ENCODE peak calls at places on chromosomes 4 and X, in six cellular contexts. O is cardiac muscle cell, S is NT2/D1, P is neural progenitor cell, F is MM.1S, M is DND-41. H is an unnamed sample. For H3K4me1, the result is how much of the 10 kb centered on the place peaks cover.

GRCh38 chrX:131394384-131394783 is 105.3 kb upstream of the IGSF1 start:
- DNase-seq in S (no peak), F (no peak), O (no peak), M (no peak), P (no peak), H (no peak)

GRCh38 chrX:71163010-71163409 is 18.4 kb downstream of the NLGN3 start:
- DNase-seq in P (peak), O (no peak), M (no peak), F (no peak), S (no peak), H (no peak)

GRCh38 chr4:41880840-41881831 is 54.1 kb upstream of the TMEM33 start:
- DNase-seq in F (no peak), S (no peak), O (no peak), M (no peak), P (peak), H (no peak)

GRCh38 chr4:159137176-159137575 is 34.3 kb downstream of the RAPGEF2 start:
- DNase-seq in S (no peak), P (peak), O (no peak), M (no peak), F (no peak), H (peak)

GRCh38 chr4:173025131-173025530 is 143.5 kb upstream of the GALNT7 start:
- DNase-seq in P (peak), F (peak), O (peak), S (peak), M (peak), H (peak)

GRCh38 chrX:103356023-103356798 is at the start of gene TCEAL9:
- DNase-seq in F (no peak), M (peak), P (peak), S (no peak), O (peak), H (peak)

GRCh38 chr4:188624370-188624769 is 485.1 kb downstream of the TRIML1 start:
- DNase-seq in M (no peak), S (no peak), P (no peak), F (no peak), O (no peak), H (no peak)

GRCh38 chr4:130639871-130640270 is 1543.9 kb downstream of the C4orf33 start:
- DNase-seq in P (no peak), O (no peak), S (no peak), F (no peak), M (no peak), H (no peak)

GRCh38 chr4:91963489-91963888 is 340.3 kb upstream of the GRID2 start:
- DNase-seq in M (no peak), P (no peak), O (peak), F (no peak), S (no peak), H (no peak)

GRCh38 chr4:67020079-67020807 is 525.1 kb downstream of the CENPC start:
- DNase-seq in O (peak), F (no peak), P (no peak), S (no peak), M (no peak), H (no peak)

GRCh38 chr4:186839122-186840037 is 115.7 kb upstream of the FAT1 start:
- DNase-seq in M (no peak), O (peak), P (no peak), F (peak), S (no peak), H (no peak)

GRCh38 chrX:152149648-152150047 is 11.3 kb upstream of the MAGEA10 start:
- DNase-seq in O (no peak), M (no peak), S (no peak), P (no peak), F (no peak), H (no peak)

GRCh38 chr4:46931981-46932380 is 22.9 kb upstream of the COX7B2 start:
- DNase-seq in O (peak), F (peak), M (peak), P (peak), S (peak), H (peak)

GRCh38 chr4:127667772-127668171 is 35.0 kb downstream of the INTU start:
- DNase-seq in O (no peak), P (no peak), S (no peak), M (no peak), F (no peak), H (no peak)

GRCh38 chr4:127669691-127670090 is 36.9 kb downstream of the INTU start:
- DNase-seq in M (no peak), S (no peak), P (no peak), O (no peak), F (no peak), H (no peak)

GRCh38 chr4:127672111-127672510 is 39.4 kb downstream of the INTU start:
- DNase-seq in M (no peak), S (no peak), F (no peak), P (no peak), O (no peak), H (no peak)

GRCh38 chr4:127668770-127669169 is 36.0 kb downstream of the INTU start:
- DNase-seq in S (no peak), P (no peak), O (no peak), M (no peak), F (no peak), H (no peak)
- H3K4me1 ChIP-seq in S (under half), P (under half), O (under half), M (under half), F (under half), H (under half)

GRCh38 chrX:85993539-85994197 is 53.7 kb downstream of the CHM start:
- DNase-seq in M (no peak), F (no peak), P (no peak), O (peak), S (no peak), H (no peak)

GRCh38 chrX:85995641-85996040 is 51.7 kb downstream of the CHM start:
- DNase-seq in M (no peak), O (no peak), P (no peak), S (no peak), F (no peak), H (no peak)

GRCh38 chrX:85992811-85993229 is 54.5 kb downstream of the CHM start:
- DNase-seq in P (no peak), O (peak), M (no peak), F (no peak), S (no peak), H (no peak)

GRCh38 chrX:85994787-85995186 is 52.6 kb downstream of the CHM start:
- DNase-seq in O (peak), F (no peak), S (no peak), M (no peak), P (no peak), H (no peak)

DNA sequence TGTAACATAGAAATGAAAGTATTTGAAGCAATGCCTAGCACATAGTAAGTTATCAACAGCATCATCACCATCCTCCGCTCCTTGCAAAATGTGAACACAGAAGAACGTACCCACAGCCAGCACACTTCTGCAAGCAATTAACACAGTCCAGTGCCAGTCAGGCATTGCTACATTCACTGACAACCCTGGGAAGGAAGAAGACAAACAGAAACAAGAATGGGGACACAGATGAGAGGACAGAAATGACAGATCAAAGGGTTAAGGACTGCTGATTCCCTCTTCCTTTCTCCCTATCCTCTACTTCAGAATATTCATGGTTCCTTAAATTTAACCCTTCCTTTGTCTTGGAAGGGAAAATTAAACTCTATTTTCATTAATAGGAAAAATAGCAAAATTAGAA is 53.1 kb downstream of the CHM start:
- DNase-seq in F (no peak), M (no peak), S (no peak), O (no peak), P (no peak), H (no peak)
- H3K4me1 ChIP-seq in F (under half), M (under half), S (under half), O (under half), P (under half), H (under half)

GRCh38 chr4:40210776-40211175 is 13.9 kb downstream of the RHOH start:
- DNase-seq in F (no peak), P (no peak), S (no peak), O (no peak), M (no peak), H (no peak)
- H3K4me1 ChIP-seq in F (under half), P (under half), S (under half), O (under half), M (half or more), H (under half)

DNA sequence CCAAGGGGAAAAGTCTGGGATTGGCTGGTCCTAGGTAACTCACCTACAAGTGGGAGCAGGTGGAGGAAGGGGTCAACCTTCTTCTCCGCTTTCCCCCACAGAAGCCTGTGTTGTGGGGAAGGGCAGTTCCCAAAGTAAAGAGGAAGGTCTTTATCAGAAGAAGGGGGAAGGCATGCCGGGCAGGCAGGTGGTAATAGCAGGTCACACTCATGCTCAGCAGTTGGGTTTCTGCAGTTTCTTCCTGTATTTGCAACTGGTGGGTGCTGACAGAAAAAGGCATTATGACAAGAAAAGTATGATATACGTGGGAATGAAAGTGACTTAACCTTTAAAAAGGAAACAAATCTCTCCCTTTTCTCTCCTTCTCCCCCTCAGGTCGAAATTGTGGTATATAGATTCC is 3.6 kb downstream of the MTMR1 start:
- DNase-seq in O (no peak), S (no peak), P (no peak), F (no peak), M (peak), H (no peak)
- H3K4me1 ChIP-seq in O (under half), S (under half), P (under half), F (under half), M (half or more), H (under half)

GRCh38 chr4:86940176-86940575 is 5.4 kb downstream of the AFF1 start:
- DNase-seq in O (no peak), M (no peak), S (no peak), P (no peak), F (no peak), H (no peak)
- H3K4me1 ChIP-seq in O (under half), M (half or more), S (under half), P (under half), F (under half), H (under half)

GRCh38 chr4:22504931-22505330 is 10.9 kb downstream of the ADGRA3 start:
- DNase-seq in S (no peak), F (no peak), M (no peak), O (no peak), P (no peak), H (no peak)

GRCh38 chr4:22501715-22502095 is 14.2 kb downstream of the ADGRA3 start:
- DNase-seq in F (no peak), O (no peak), S (no peak), P (no peak), M (no peak), H (no peak)

GRCh38 chr4:22500128-22500611 is 15.7 kb downstream of the ADGRA3 start:
- DNase-seq in P (no peak), M (no peak), S (no peak), O (no peak), F (no peak), H (peak)

GRCh38 chr4:22500831-22501714 is 14.8 kb downstream of the ADGRA3 start:
- DNase-seq in O (no peak), S (no peak), M (no peak), P (no peak), F (no peak), H (peak)

GRCh38 chr4:22502895-22503814 is 12.7 kb downstream of the ADGRA3 start:
- DNase-seq in P (no peak), O (peak), S (no peak), F (no peak), M (no peak), H (no peak)
- H3K4me1 ChIP-seq in P (under half), O (under half), S (under half), F (under half), M (under half), H (under half)

DNA sequence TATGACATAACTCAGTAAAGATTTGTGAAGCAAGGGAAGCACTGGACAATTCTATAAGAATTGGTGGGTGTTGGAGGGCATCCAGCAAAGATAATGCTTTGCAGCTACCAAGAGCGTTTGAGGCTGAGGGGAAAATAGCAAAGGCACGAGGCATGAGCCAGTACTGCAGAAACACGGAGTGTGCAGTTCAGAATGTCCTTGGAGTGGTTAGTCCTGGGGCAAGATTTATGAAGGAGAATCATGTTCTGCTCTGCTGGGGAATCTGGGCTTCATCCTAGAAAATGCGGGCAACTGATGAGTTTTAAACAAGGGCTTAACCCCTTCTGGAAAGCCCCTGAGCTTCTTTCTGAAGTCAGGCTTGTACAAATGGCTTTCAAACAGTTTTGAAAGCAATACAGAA is 452.5 kb downstream of the IL15 start:
- DNase-seq in M (no peak), P (no peak), F (no peak), S (no peak), O (peak), H (no peak)
- H3K4me1 ChIP-seq in M (under half), P (under half), F (under half), S (under half), O (under half), H (under half)

DNA sequence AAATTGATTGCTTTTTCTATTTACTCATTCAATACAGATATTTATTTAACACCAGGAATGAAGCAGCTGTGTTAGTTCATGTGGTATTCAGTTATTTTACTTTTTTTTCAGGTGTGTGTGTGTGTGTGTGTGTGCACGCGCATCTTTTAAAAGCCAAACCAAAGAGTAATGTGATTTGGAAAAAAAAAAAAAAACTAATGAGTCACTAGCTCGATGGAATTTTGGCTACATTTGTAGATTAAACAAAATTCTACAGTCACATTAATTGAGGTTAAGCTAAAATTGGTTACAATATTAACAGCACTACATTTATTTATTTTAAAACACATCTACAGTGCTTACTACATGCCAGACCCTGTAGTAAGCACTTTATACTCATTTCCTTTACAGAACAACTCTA is 66.8 kb downstream of the HHIP start:
- DNase-seq in P (no peak), M (no peak), O (peak), F (no peak), S (no peak), H (no peak)
- H3K4me1 ChIP-seq in P (under half), M (under half), O (under half), F (under half), S (under half), H (under half)

GRCh38 chr4:3522651-3523050 is 9.6 kb downstream of the LRPAP1 start:
- DNase-seq in F (no peak), P (no peak), M (no peak), O (no peak), S (no peak), H (no peak)

GRCh38 chr4:3523146-3523627 is 9.0 kb downstream of the LRPAP1 start:
- DNase-seq in P (no peak), S (no peak), M (no peak), F (no peak), O (no peak), H (no peak)

GRCh38 chr4:3524920-3525319 is 7.3 kb downstream of the LRPAP1 start:
- DNase-seq in S (no peak), F (no peak), P (no peak), M (no peak), O (no peak), H (no peak)

GRCh38 chr4:3524349-3524748 is 7.9 kb downstream of the LRPAP1 start:
- DNase-seq in F (no peak), O (no peak), M (no peak), P (no peak), S (no peak), H (no peak)

GRCh38 chr4:3523628-3524221 is 8.5 kb downstream of the LRPAP1 start:
- DNase-seq in M (no peak), F (no peak), S (no peak), O (no peak), P (no peak), H (no peak)
- H3K4me1 ChIP-seq in M (under half), F (under half), S (under half), O (under half), P (under half), H (under half)

GRCh38 chrX:7061429-7061828 is 86.1 kb upstream of the STS start:
- DNase-seq in M (no peak), S (no peak), F (no peak), O (no peak), P (no peak), H (no peak)

GRCh38 chrX:7062912-7063311 is 84.6 kb upstream of the STS start:
- DNase-seq in O (peak), M (no peak), F (no peak), P (no peak), S (no peak), H (no peak)

GRCh38 chrX:7059214-7059838 is 88.2 kb upstream of the STS start:
- DNase-seq in M (peak), F (peak), S (no peak), O (no peak), P (no peak), H (no peak)

GRCh38 chrX:7060444-7060843 is 87.1 kb upstream of the STS start:
- DNase-seq in S (no peak), F (no peak), O (no peak), M (no peak), P (no peak), H (no peak)

GRCh38 chrX:7062276-7062675 is 85.2 kb upstream of the STS start:
- DNase-seq in O (peak), F (no peak), S (no peak), M (no peak), P (no peak), H (no peak)
- H3K4me1 ChIP-seq in O (under half), F (under half), S (under half), M (half or more), P (under half), H (under half)